ENCODE peak calls at places on chromosomes 12 and 14, in eight cellular contexts. One of them, this sample, is unnamed.

GRCh38 chr14:61671086-61671485 is 24.2 kb upstream of the HIF1A start:
- DNase-seq in astrocyte of the cerebellum: no peak
- DNase-seq in Calu3: no peak
- DNase-seq in cardiac muscle cell: no peak
- DNase-seq in GM20000: peak; percentile 49
- DNase-seq in AG09309: no peak
- DNase-seq in H9: no peak
- DNase-seq in WTC11: no peak
- DNase-seq in this sample: no peak

GRCh38 chr12:66915312-66915904 is 236.5 kb upstream of the GRIP1 start:
- DNase-seq in astrocyte of the cerebellum: no peak
- DNase-seq in Calu3: no peak
- DNase-seq in cardiac muscle cell: no peak
- DNase-seq in GM20000: no peak
- DNase-seq in AG09309: no peak
- DNase-seq in H9: no peak
- DNase-seq in WTC11: no peak
- DNase-seq in this sample: no peak

GRCh38 chr12:46402451-46402850 is 29.9 kb upstream of the SLC38A2 start:
- DNase-seq in astrocyte of the cerebellum: peak; percentile 78
- DNase-seq in Calu3: no peak
- DNase-seq in cardiac muscle cell: no peak
- DNase-seq in GM20000: no peak
- DNase-seq in AG09309: peak; percentile 97
- DNase-seq in H9: no peak
- DNase-seq in WTC11: no peak
- DNase-seq in this sample: no peak

GRCh38 chr14:97458302-97459137 is 661.3 kb downstream of the VRK1 start:
- DNase-seq in astrocyte of the cerebellum: no peak
- DNase-seq in Calu3: no peak
- DNase-seq in cardiac muscle cell: peak; percentile 21
- DNase-seq in GM20000: peak; percentile 18
- DNase-seq in AG09309: no peak
- DNase-seq in H9: peak; percentile 88
- DNase-seq in WTC11: peak; percentile 78
- DNase-seq in this sample: no peak

GRCh38 chr12:116495260-116495659 is 63.9 kb upstream of the MAP1LC3B2 start:
- DNase-seq in astrocyte of the cerebellum: peak; percentile 45
- DNase-seq in Calu3: peak; percentile 71
- DNase-seq in cardiac muscle cell: no peak
- DNase-seq in GM20000: no peak
- DNase-seq in AG09309: no peak
- DNase-seq in H9: no peak
- DNase-seq in WTC11: no peak
- DNase-seq in this sample: no peak

GRCh38 chr12:32264995-32265394 is 134.4 kb upstream of the FGD4 start:
- DNase-seq in astrocyte of the cerebellum: no peak
- DNase-seq in Calu3: no peak
- DNase-seq in cardiac muscle cell: no peak
- DNase-seq in GM20000: peak; percentile 28
- DNase-seq in AG09309: peak; percentile 27
- DNase-seq in H9: no peak
- DNase-seq in WTC11: no peak
- DNase-seq in this sample: no peak

GRCh38 chr12:15987696-15988095 is 76.6 kb downstream of the DERA start:
- DNase-seq in astrocyte of the cerebellum: no peak
- DNase-seq in Calu3: no peak
- DNase-seq in cardiac muscle cell: no peak
- DNase-seq in GM20000: no peak
- DNase-seq in AG09309: no peak
- DNase-seq in H9: no peak
- DNase-seq in WTC11: no peak
- DNase-seq in this sample: no peak

GRCh38 chr12:60231301-60231700 is 635.5 kb downstream of the SLC16A7 start:
- DNase-seq in astrocyte of the cerebellum: no peak
- DNase-seq in Calu3: no peak
- DNase-seq in cardiac muscle cell: no peak
- DNase-seq in GM20000: no peak
- DNase-seq in AG09309: no peak
- DNase-seq in H9: no peak
- DNase-seq in WTC11: no peak
- DNase-seq in this sample: no peak

GRCh38 chr14:33509927-33510535 is 440.8 kb downstream of the EGLN3 start:
- DNase-seq in astrocyte of the cerebellum: peak; percentile 82
- DNase-seq in Calu3: no peak
- DNase-seq in cardiac muscle cell: no peak
- DNase-seq in GM20000: no peak
- DNase-seq in AG09309: peak; percentile 17
- DNase-seq in H9: no peak
- DNase-seq in WTC11: no peak
- DNase-seq in this sample: no peak

GRCh38 chr14:74569387-74569786 is 42.6 kb downstream of the LTBP2 start:
- DNase-seq in astrocyte of the cerebellum: no peak
- DNase-seq in Calu3: no peak
- DNase-seq in cardiac muscle cell: no peak
- DNase-seq in GM20000: no peak
- DNase-seq in AG09309: no peak
- DNase-seq in H9: no peak
- DNase-seq in WTC11: no peak
- DNase-seq in this sample: no peak

GRCh38 chr12:132108211-132108832 is 35.8 kb downstream of the DDX51 start:
- DNase-seq in astrocyte of the cerebellum: no peak
- DNase-seq in Calu3: no peak
- DNase-seq in cardiac muscle cell: peak; percentile 15
- DNase-seq in GM20000: no peak
- DNase-seq in AG09309: no peak
- DNase-seq in H9: peak; percentile 69
- DNase-seq in WTC11: peak; percentile 43
- DNase-seq in this sample: no peak

GRCh38 chr12:98354520-98354919 is 160.9 kb upstream of the TMPO start:
- DNase-seq in astrocyte of the cerebellum: no peak
- DNase-seq in Calu3: no peak
- DNase-seq in cardiac muscle cell: no peak
- DNase-seq in GM20000: no peak
- DNase-seq in AG09309: no peak
- DNase-seq in H9: no peak
- DNase-seq in WTC11: no peak
- DNase-seq in this sample: no peak

GRCh38 chr12:76519538-76519937 is 40.0 kb downstream of the OSBPL8 start:
- DNase-seq in astrocyte of the cerebellum: no peak
- DNase-seq in Calu3: no peak
- DNase-seq in cardiac muscle cell: no peak
- DNase-seq in GM20000: peak; percentile 9
- DNase-seq in AG09309: no peak
- DNase-seq in H9: no peak
- DNase-seq in WTC11: no peak
- DNase-seq in this sample: peak; percentile 49

GRCh38 chr12:115657081-115658013 is 620.1 kb downstream of the MED13L start:
- DNase-seq in astrocyte of the cerebellum: no peak
- DNase-seq in Calu3: no peak
- DNase-seq in cardiac muscle cell: no peak
- DNase-seq in GM20000: no peak
- DNase-seq in AG09309: no peak
- DNase-seq in H9: no peak
- DNase-seq in WTC11: no peak
- DNase-seq in this sample: no peak

GRCh38 chr12:67096533-67097318 is 172.4 kb upstream of the CAND1 start:
- DNase-seq in astrocyte of the cerebellum: peak; percentile 15
- DNase-seq in Calu3: no peak
- DNase-seq in cardiac muscle cell: no peak
- DNase-seq in GM20000: no peak
- DNase-seq in AG09309: no peak
- DNase-seq in H9: no peak
- DNase-seq in WTC11: no peak
- DNase-seq in this sample: no peak

GRCh38 chr12:17992002-17992656 is 97.9 kb downstream of the RERGL start:
- DNase-seq in astrocyte of the cerebellum: peak; percentile 49
- DNase-seq in Calu3: peak; percentile 55
- DNase-seq in cardiac muscle cell: peak; percentile 55
- DNase-seq in GM20000: peak; percentile 25
- DNase-seq in AG09309: peak; percentile 21
- DNase-seq in H9: no peak
- DNase-seq in WTC11: peak; percentile 34
- DNase-seq in this sample: no peak

GRCh38 chr14:72420749-72421452 is 473.0 kb downstream of the DPF3 start:
- DNase-seq in astrocyte of the cerebellum: peak; percentile 51
- DNase-seq in Calu3: peak; percentile 84
- DNase-seq in cardiac muscle cell: peak; percentile 79
- DNase-seq in GM20000: peak; percentile 63
- DNase-seq in AG09309: peak; percentile 10
- DNase-seq in H9: peak; percentile 83
- DNase-seq in WTC11: peak; percentile 94
- DNase-seq in this sample: no peak

GRCh38 chr14:100486025-100486828 is 101.0 kb downstream of the BEGAIN start:
- DNase-seq in astrocyte of the cerebellum: peak; percentile 60
- DNase-seq in Calu3: peak; percentile 60
- DNase-seq in cardiac muscle cell: peak; percentile 92
- DNase-seq in GM20000: peak; percentile 77
- DNase-seq in AG09309: peak; percentile 98
- DNase-seq in H9: peak; percentile 89
- DNase-seq in WTC11: peak; percentile 94
- DNase-seq in this sample: no peak

GRCh38 chr12:117441751-117442150 is 80.3 kb upstream of the NOS1 start:
- DNase-seq in astrocyte of the cerebellum: peak; percentile 12
- DNase-seq in Calu3: peak; percentile 13
- DNase-seq in cardiac muscle cell: no peak
- DNase-seq in GM20000: no peak
- DNase-seq in AG09309: peak; percentile 3
- DNase-seq in H9: peak; percentile 41
- DNase-seq in WTC11: no peak
- DNase-seq in this sample: no peak

GRCh38 chr14:93042968-93043940 is 72.5 kb downstream of the ITPK1 start:
- DNase-seq in astrocyte of the cerebellum: peak; percentile 41
- DNase-seq in Calu3: peak; percentile 96
- DNase-seq in cardiac muscle cell: no peak
- DNase-seq in GM20000: peak; percentile 45
- DNase-seq in AG09309: peak; percentile 77
- DNase-seq in H9: no peak
- DNase-seq in WTC11: no peak
- DNase-seq in this sample: no peak

GRCh38 chr14:24054646-24055045 is 2.8 kb downstream of the CARMIL3 start:
- DNase-seq in astrocyte of the cerebellum: no peak
- DNase-seq in Calu3: no peak
- DNase-seq in cardiac muscle cell: no peak
- DNase-seq in GM20000: no peak
- DNase-seq in AG09309: no peak
- DNase-seq in H9: no peak
- DNase-seq in WTC11: no peak
- DNase-seq in this sample: no peak

GRCh38 chr14:60679566-60680258 is 30.4 kb upstream of the SIX1 start:
- DNase-seq in astrocyte of the cerebellum: no peak
- DNase-seq in Calu3: no peak
- DNase-seq in cardiac muscle cell: no peak
- DNase-seq in GM20000: no peak
- DNase-seq in AG09309: no peak
- DNase-seq in H9: no peak
- DNase-seq in WTC11: no peak
- DNase-seq in this sample: no peak

GRCh38 chr12:116177017-116177416 is 100.5 kb downstream of the MED13L start:
- DNase-seq in astrocyte of the cerebellum: no peak
- DNase-seq in Calu3: no peak
- DNase-seq in cardiac muscle cell: no peak
- DNase-seq in GM20000: no peak
- DNase-seq in AG09309: no peak
- DNase-seq in H9: no peak
- DNase-seq in WTC11: no peak
- DNase-seq in this sample: no peak

GRCh38 chr12:131830335-131831020 is 2.3 kb downstream of the MMP17 start:
- DNase-seq in astrocyte of the cerebellum: peak; percentile 28
- DNase-seq in Calu3: peak; percentile 83
- DNase-seq in cardiac muscle cell: peak; percentile 80
- DNase-seq in GM20000: peak; percentile 84
- DNase-seq in AG09309: peak; percentile 40
- DNase-seq in H9: peak; percentile 76
- DNase-seq in WTC11: peak; percentile 67
- DNase-seq in this sample: peak; percentile 78

GRCh38 chr12:131105736-131106356 is 152.1 kb downstream of the ADGRD1 start:
- DNase-seq in astrocyte of the cerebellum: no peak
- DNase-seq in Calu3: no peak
- DNase-seq in cardiac muscle cell: no peak
- DNase-seq in GM20000: no peak
- DNase-seq in AG09309: no peak
- DNase-seq in H9: peak; percentile 15
- DNase-seq in WTC11: peak; percentile 4
- DNase-seq in this sample: peak; percentile 29

GRCh38 chr14:75430526-75430925 is 2.7 kb downstream of the JDP2 start:
- DNase-seq in astrocyte of the cerebellum: peak; percentile 32
- DNase-seq in Calu3: no peak
- DNase-seq in cardiac muscle cell: no peak
- DNase-seq in GM20000: no peak
- DNase-seq in AG09309: no peak
- DNase-seq in H9: peak; percentile 17
- DNase-seq in WTC11: no peak
- DNase-seq in this sample: no peak

GRCh38 chr12:54292083-54292930 is 8.5 kb downstream of the NFE2 start:
- DNase-seq in astrocyte of the cerebellum: no peak
- DNase-seq in Calu3: no peak
- DNase-seq in cardiac muscle cell: no peak
- DNase-seq in GM20000: no peak
- DNase-seq in AG09309: no peak
- DNase-seq in H9: no peak
- DNase-seq in WTC11: no peak
- DNase-seq in this sample: no peak

GRCh38 chr14:103749860-103750259 is 34.2 kb downstream of the ZFYVE21 start:
- DNase-seq in astrocyte of the cerebellum: no peak
- DNase-seq in Calu3: no peak
- DNase-seq in cardiac muscle cell: no peak
- DNase-seq in GM20000: no peak
- DNase-seq in AG09309: no peak
- DNase-seq in H9: no peak
- DNase-seq in WTC11: no peak
- DNase-seq in this sample: no peak
- TF ChIP-seq CTCF in astrocyte of the cerebellum: peak; percentile 16
- TF ChIP-seq CTCF in Calu3: no peak
- TF ChIP-seq CTCF in cardiac muscle cell: no peak
- TF ChIP-seq CTCF in GM20000: no peak
- TF ChIP-seq CTCF in AG09309: no peak
- TF ChIP-seq CTCF in H9: no peak
- TF ChIP-seq CTCF in WTC11: no peak
- TF ChIP-seq CTCF in this sample: no peak

GRCh38 chr12:122021193-122021821 is 377 bp upstream of the BCL7A start:
- DNase-seq in astrocyte of the cerebellum: no peak
- DNase-seq in Calu3: peak; percentile 29
- DNase-seq in cardiac muscle cell: peak; percentile 55
- DNase-seq in GM20000: no peak
- DNase-seq in AG09309: no peak
- DNase-seq in H9: peak; percentile 66
- DNase-seq in WTC11: peak; percentile 47
- DNase-seq in this sample: no peak
- TF ChIP-seq CTCF in astrocyte of the cerebellum: no peak
- TF ChIP-seq CTCF in Calu3: no peak
- TF ChIP-seq CTCF in cardiac muscle cell: no peak
- TF ChIP-seq CTCF in GM20000: no peak
- TF ChIP-seq CTCF in AG09309: no peak
- TF ChIP-seq CTCF in H9: no peak
- TF ChIP-seq CTCF in WTC11: no peak
- TF ChIP-seq CTCF in this sample: no peak

GRCh38 chr12:55515696-55516095 is 23.5 kb downstream of the OR6C68 start:
- DNase-seq in astrocyte of the cerebellum: no peak
- DNase-seq in Calu3: no peak
- DNase-seq in cardiac muscle cell: no peak
- DNase-seq in GM20000: no peak
- DNase-seq in AG09309: no peak
- DNase-seq in H9: no peak
- DNase-seq in WTC11: no peak
- DNase-seq in this sample: no peak
- TF ChIP-seq CTCF in astrocyte of the cerebellum: peak; percentile 7
- TF ChIP-seq CTCF in Calu3: no peak
- TF ChIP-seq CTCF in cardiac muscle cell: no peak
- TF ChIP-seq CTCF in GM20000: no peak
- TF ChIP-seq CTCF in AG09309: no peak
- TF ChIP-seq CTCF in H9: peak; percentile 45
- TF ChIP-seq CTCF in WTC11: peak; percentile 37
- TF ChIP-seq CTCF in this sample: no peak

GRCh38 chr14:38103542-38104225 is 104.0 kb upstream of the SSTR1 start:
- DNase-seq in astrocyte of the cerebellum: no peak
- DNase-seq in Calu3: no peak
- DNase-seq in cardiac muscle cell: no peak
- DNase-seq in GM20000: no peak
- DNase-seq in AG09309: no peak
- DNase-seq in H9: no peak
- DNase-seq in WTC11: no peak
- DNase-seq in this sample: no peak
- TF ChIP-seq CTCF in astrocyte of the cerebellum: no peak
- TF ChIP-seq CTCF in Calu3: no peak
- TF ChIP-seq CTCF in cardiac muscle cell: no peak
- TF ChIP-seq CTCF in GM20000: no peak
- TF ChIP-seq CTCF in AG09309: no peak
- TF ChIP-seq CTCF in H9: no peak
- TF ChIP-seq CTCF in WTC11: no peak
- TF ChIP-seq CTCF in this sample: no peak

This sample was measured in CD14-positive monocyte.